ENCODE peak calls at places on chromosomes 16 and 17, in four cellular contexts. W is prostate gland, V is ovary, D is right lobe of liver. R is an unnamed sample. For H3K9me3, the result is how much of the 10 kb centered on the place peaks cover.

GRCh38 chr16:89137666-89138512 is 33.7 kb upstream of the CDH15 start:
- DNase-seq in W (no peak), V (no peak), D (peak), R (no peak)

GRCh38 chr17:57889892-57890856 is 40.3 kb upstream of the MRPS23 start:
- DNase-seq in W (peak), V (peak), D (no peak), R (peak)

GRCh38 chr17:58049533-58049932 is 33.7 kb upstream of the DYNLL2 start:
- DNase-seq in W (no peak), V (no peak), D (no peak), R (no peak)

GRCh38 chr17:77725851-77726250 is 232.7 kb upstream of the TNRC6C start:
- DNase-seq in W (no peak), V (no peak), D (no peak), R (no peak)

GRCh38 chr17:57114085-57114673 is 29.1 kb downstream of the AKAP1 start:
- DNase-seq in W (no peak), V (peak), D (no peak), R (peak)

GRCh38 chr16:10964891-10965326 is 20.5 kb downstream of the CLEC16A start:
- DNase-seq in W (no peak), V (no peak), D (no peak), R (no peak)

GRCh38 chr16:87185313-87185712 is 131.9 kb downstream of the C16orf95 start:
- DNase-seq in W (no peak), V (no peak), D (no peak), R (no peak)

GRCh38 chr16:88931373-88931900 is 45.6 kb downstream of the CBFA2T3 start:
- DNase-seq in W (no peak), V (no peak), D (no peak), R (no peak)

GRCh38 chr16:76071690-76072089 is 205.5 kb upstream of the CNTNAP4 start:
- DNase-seq in W (no peak), V (no peak), D (no peak), R (no peak)

GRCh38 chr17:80694085-80694991 is 149.7 kb downstream of the RPTOR start:
- DNase-seq in W (no peak), V (no peak), D (no peak), R (no peak)

DNA sequence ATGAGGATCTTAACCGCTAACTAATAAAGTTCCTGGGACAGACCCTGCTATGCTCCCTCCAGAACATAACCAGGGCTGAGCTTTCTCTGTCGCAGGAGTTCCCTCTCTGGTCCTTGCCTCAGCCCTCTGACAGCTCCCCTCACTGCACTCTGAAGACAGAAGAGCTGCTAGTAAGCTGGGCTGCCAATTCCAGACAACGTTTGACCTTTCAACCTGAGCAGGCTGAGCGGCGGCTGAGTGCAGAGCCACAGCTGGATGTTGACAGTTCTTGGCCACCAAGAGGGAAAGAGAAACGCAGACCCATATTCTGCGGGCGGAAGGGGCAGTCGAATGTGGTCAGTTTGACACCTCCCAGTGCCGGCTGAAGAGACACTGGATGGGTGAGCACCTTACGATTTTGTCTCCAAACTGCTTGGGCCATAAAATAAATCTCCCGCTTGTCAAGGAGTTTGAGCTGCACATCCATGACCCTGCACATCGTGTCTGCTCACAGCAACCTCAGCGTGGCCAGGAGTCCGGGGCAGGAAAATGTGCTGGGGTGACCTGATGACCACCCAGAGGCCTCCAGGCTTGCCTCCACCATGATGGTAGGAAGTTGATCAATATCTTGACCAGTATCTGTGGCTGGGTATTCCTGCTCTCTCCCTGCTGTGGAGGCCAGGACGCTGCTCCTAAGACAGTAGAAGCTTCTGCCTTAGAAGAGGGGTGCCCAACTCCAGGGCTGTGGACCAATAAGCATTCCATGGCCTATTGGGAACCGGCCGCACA is 209.2 kb downstream of the PARN start:
- DNase-seq in W (no peak), V (no peak), D (peak), R (no peak)
- TF ChIP-seq POLR2A in W (no peak), V (no peak), D (no peak), R (no peak)

DNA sequence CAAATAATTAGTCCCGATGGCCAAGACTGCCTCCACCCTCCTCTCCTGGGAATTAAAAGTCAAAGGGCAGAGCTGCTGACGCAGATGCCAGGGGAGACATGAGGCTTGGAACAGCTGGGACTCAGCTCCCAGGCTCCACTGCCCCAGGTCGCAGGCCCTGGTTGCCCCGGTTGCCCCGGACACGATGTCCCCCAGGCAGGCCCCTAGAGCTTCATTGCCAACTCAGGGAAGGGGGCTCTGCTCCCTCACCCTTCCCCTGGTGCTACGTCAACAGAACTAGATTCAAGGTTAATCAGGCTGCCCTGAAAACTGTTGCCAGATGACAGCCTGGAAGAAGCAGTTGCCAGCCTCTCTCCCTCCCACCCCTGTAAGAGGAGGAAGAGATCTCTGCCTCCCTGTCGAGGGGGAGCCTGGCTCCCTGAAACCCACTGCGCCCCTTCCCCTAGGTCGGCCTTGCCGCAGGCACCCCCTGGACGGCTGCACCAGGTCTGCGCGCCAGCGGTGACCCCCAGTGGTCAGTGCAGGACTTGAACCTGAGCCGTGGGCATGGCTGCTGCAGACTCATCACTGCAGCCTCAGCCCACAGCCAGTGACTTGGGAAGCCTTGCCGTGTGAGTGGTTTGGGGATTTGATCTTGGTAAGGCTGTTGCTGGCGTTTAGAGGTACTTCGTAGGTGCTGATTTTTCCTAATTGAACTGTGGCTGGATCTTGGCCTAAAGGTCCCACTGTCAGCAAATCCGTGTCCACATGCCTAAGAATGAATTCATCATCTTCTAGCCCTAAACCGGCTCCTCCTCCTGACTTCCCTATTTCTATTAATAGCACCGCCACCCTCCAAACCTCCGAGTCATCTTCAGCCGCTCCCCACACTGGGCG is 84.1 kb upstream of the TOB1 start:
- DNase-seq in W (peak), V (peak), D (peak), R (peak)
- H3K9me3 ChIP-seq in W (under half), V (under half), D (under half), R (under half)

DNA sequence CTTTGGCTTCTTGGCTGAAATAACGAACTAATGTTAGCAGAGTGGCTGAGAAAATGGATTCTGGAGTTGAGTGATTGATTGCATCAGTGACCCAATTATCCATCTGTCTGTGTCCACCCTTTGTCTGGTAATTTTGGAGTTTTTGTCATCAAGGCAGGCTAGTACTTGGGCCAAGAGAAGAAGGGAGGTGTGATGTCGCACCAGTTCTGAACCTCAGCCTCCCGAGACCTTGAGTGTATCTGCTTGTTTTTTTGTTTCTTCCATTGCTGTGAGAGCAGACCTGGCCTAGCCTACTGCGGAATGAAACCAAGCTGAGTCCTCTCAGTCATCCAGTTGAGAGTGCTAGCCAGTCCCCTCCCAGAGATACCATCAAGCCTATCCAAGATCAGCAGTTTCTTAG is 4.5 kb downstream of the ABCA8 start:
- DNase-seq in W (no peak), V (no peak), D (no peak), R (no peak)
- TF ChIP-seq POLR2A in W (no peak), V (no peak), D (no peak), R (no peak)

GRCh38 chr16:35150805-35151312 is 1691.4 kb downstream of the TP53TG3F start:
- DNase-seq in W (no peak), V (no peak), D (no peak), R (no peak)
- H3K9me3 ChIP-seq in W (under half), V (under half), D (under half), R (under half)

GRCh38 chr16:3027488-3027795 is 3.6 kb downstream of the THOC6 start:
- DNase-seq in W (no peak), V (no peak), D (no peak), R (no peak)

GRCh38 chr16:3026609-3027487 is 3.0 kb downstream of the THOC6 start:
- DNase-seq in W (no peak), V (peak), D (no peak), R (peak)

GRCh38 chr16:3028716-3029319 is 5.0 kb downstream of the THOC6 start:
- DNase-seq in W (no peak), V (peak), D (no peak), R (peak)

GRCh38 chr16:3029499-3030127 is 5.8 kb downstream of the THOC6 start:
- DNase-seq in W (no peak), V (no peak), D (no peak), R (no peak)

GRCh38 chr16:3027983-3028715 is 4.3 kb downstream of the THOC6 start:
- DNase-seq in W (peak), V (peak), D (peak), R (peak)
- TF ChIP-seq POLR2A in W (peak), V (no peak), D (peak), R (peak)

GRCh38 chr17:22267019-22267418 is 574.7 kb downstream of the KCNJ18 start:
- DNase-seq in W (no peak), V (no peak), D (no peak), R (no peak)
- H3K9me3 ChIP-seq in W (under half), V (under half), D (under half), R (under half)

GRCh38 chr16:9534759-9535158 is 443.3 kb downstream of the HAPSTR1 start:
- DNase-seq in W (no peak), V (no peak), D (no peak), R (no peak)

GRCh38 chr16:9536905-9537304 is 445.5 kb downstream of the HAPSTR1 start:
- DNase-seq in W (no peak), V (no peak), D (no peak), R (no peak)

GRCh38 chr16:9541723-9542122 is 450.3 kb downstream of the HAPSTR1 start:
- DNase-seq in W (no peak), V (no peak), D (no peak), R (no peak)

GRCh38 chr16:9542165-9542755 is 450.8 kb downstream of the HAPSTR1 start:
- DNase-seq in W (no peak), V (no peak), D (no peak), R (no peak)

DNA sequence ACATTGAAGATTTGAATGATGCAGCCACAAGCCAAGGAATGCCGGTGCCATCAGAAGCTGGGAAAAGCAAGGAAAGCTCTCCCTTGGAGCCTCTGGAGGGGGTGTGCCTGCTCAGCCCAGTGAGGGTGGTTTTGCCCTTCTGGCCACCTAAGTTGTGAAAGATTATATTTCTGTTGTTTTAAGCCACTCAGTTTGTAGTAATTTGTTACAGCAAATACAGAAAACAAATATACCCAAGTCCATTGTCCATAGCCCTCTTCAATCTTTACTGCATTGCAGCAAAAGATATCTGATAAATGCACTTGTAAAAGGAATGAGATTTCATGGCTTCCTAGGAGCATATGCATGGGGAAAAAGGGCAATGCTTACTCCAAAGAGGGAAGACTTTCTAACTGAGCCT is 447.9 kb downstream of the HAPSTR1 start:
- DNase-seq in W (no peak), V (no peak), D (no peak), R (no peak)
- TF ChIP-seq POLR2A in W (no peak), V (no peak), D (no peak), R (no peak)

GRCh38 chr17:22300731-22301352 is 608.5 kb downstream of the KCNJ18 start:
- DNase-seq in W (no peak), V (no peak), D (no peak), R (no peak)
- H3K9me3 ChIP-seq in W (under half), V (under half), D (under half), R (under half)

R was measured in body of pancreas.